ENCODE peak calls at places on chromosomes 12 and 14, in eight cellular contexts. L, Q, J, E, P, S, X and C are unnamed samples.

GRCh38 chr14:103227076-103227475 is 103.8 kb downstream of the TNFAIP2 start:
- DNase-seq in P (no peak), L (no peak), X (no peak), E (no peak), J (no peak), S (no peak), Q (no peak), C (no peak)

GRCh38 chr12:119613319-119613936 is 19.9 kb downstream of the TMEM233 start:
- DNase-seq in E (no peak), Q (no peak), X (no peak), S (no peak), P (no peak), J (no peak), L (no peak), C (no peak)

GRCh38 chr14:61552196-61552595 is 143.1 kb upstream of the HIF1A start:
- DNase-seq in L (no peak), P (no peak), E (no peak), J (no peak), Q (no peak), S (no peak), X (no peak), C (no peak)

GRCh38 chr12:108174641-108175040 is 45.6 kb downstream of the WSCD2 start:
- DNase-seq in J (no peak), L (no peak), S (no peak), Q (no peak), P (no peak), E (no peak), X (no peak), C (no peak)

GRCh38 chr12:114529956-114530355 is 124.0 kb upstream of the TBX5 start:
- DNase-seq in P (no peak), S (no peak), X (no peak), J (no peak), L (no peak), E (no peak), Q (no peak), C (no peak)

GRCh38 chr12:43737646-43738045 is 20.9 kb downstream of the PUS7L start:
- DNase-seq in L (no peak), X (no peak), P (no peak), S (no peak), J (no peak), Q (no peak), E (no peak), C (no peak)

GRCh38 chr14:50859296-50859624 is 12.6 kb upstream of the ABHD12B start:
- DNase-seq in S (no peak), P (no peak), J (no peak), L (no peak), E (no peak), Q (no peak), X (no peak), C (no peak)

GRCh38 chr14:55316528-55316927 is 45.3 kb downstream of the FBXO34 start:
- DNase-seq in X (no peak), P (no peak), E (no peak), S (no peak), L (no peak), Q (no peak), J (peak), C (no peak)

GRCh38 chr14:85536835-85537195 is 6.9 kb downstream of the FLRT2 start:
- DNase-seq in J (no peak), Q (no peak), P (no peak), L (no peak), S (no peak), E (no peak), X (no peak), C (no peak)

GRCh38 chr12:103560604-103561101 is 26.4 kb upstream of the STAB2 start:
- DNase-seq in X (no peak), P (no peak), J (no peak), Q (no peak), S (no peak), L (no peak), E (no peak), C (no peak)

GRCh38 chr14:39218171-39218769 is 15.4 kb upstream of the MIA2 start:
- DNase-seq in Q (no peak), J (no peak), X (no peak), S (no peak), E (no peak), P (no peak), L (no peak), C (no peak)

GRCh38 chr14:36227802-36228201 is 51.3 kb upstream of the PTCSC3 start:
- DNase-seq in J (no peak), S (no peak), P (no peak), Q (no peak), E (no peak), X (no peak), L (no peak), C (no peak)

GRCh38 chr12:67710582-67710981 is 62.0 kb downstream of the DYRK2 start:
- DNase-seq in P (no peak), S (peak), L (no peak), E (no peak), Q (peak), X (no peak), J (peak), C (no peak)

GRCh38 chr12:105084251-105085250 is at the start of gene ALDH1L2:
- DNase-seq in E (peak), S (peak), X (peak), J (peak), P (peak), L (peak), Q (peak), C (peak)

GRCh38 chr12:98156697-98157096 is 358.7 kb upstream of the TMPO start:
- DNase-seq in X (no peak), J (no peak), Q (no peak), S (no peak), P (no peak), E (no peak), L (no peak), C (no peak)

GRCh38 chr14:91184559-91184958 is 59.9 kb downstream of the GPR68 start:
- DNase-seq in L (no peak), S (no peak), X (no peak), J (no peak), P (no peak), Q (no peak), E (no peak), C (no peak)

GRCh38 chr14:50937325-50937724 is 7.0 kb downstream of the PYGL start:
- DNase-seq in L (no peak), X (no peak), J (no peak), Q (no peak), P (no peak), S (no peak), E (no peak), C (no peak)

GRCh38 chr14:24127673-24128072 is 2.8 kb upstream of the FITM1 start:
- DNase-seq in E (no peak), Q (no peak), J (no peak), L (no peak), S (no peak), P (no peak), X (no peak), C (no peak)

GRCh38 chr12:114744696-114745095 is 60.7 kb upstream of the TBX3 start:
- DNase-seq in E (no peak), J (peak), P (no peak), S (no peak), X (no peak), L (no peak), Q (no peak), C (no peak)

GRCh38 chr12:108374596-108375320 is 35.6 kb upstream of the CMKLR1 start:
- DNase-seq in E (no peak), S (no peak), P (no peak), X (no peak), Q (peak), J (no peak), L (no peak), C (no peak)

GRCh38 chr12:113647048-113647447 is 175.4 kb upstream of the LHX5 start:
- DNase-seq in Q (peak), P (no peak), S (no peak), J (no peak), L (peak), E (peak), X (peak), C (peak)

GRCh38 chr12:1518763-1519516 is 75.4 kb downstream of the FBXL14 start:
- DNase-seq in E (no peak), J (peak), L (no peak), P (no peak), S (no peak), Q (no peak), X (no peak), C (no peak)

GRCh38 chr12:15209782-15210181 is 11.4 kb downstream of the RERG start:
- DNase-seq in X (no peak), P (no peak), S (no peak), Q (no peak), L (no peak), J (no peak), E (no peak), C (no peak)

GRCh38 chr14:90332271-90332584 is 487 bp upstream of the NRDE2 start:
- DNase-seq in Q (no peak), P (no peak), S (no peak), J (no peak), L (no peak), X (no peak), E (no peak), C (no peak)

GRCh38 chr14:21121106-21121505 is 20.2 kb downstream of the TMEM253 start:
- DNase-seq in E (no peak), J (no peak), S (no peak), P (no peak), Q (no peak), X (no peak), L (no peak), C (no peak)

GRCh38 chr12:82880442-82880901 is 193.8 kb downstream of the TMTC2 start:
- DNase-seq in Q (no peak), J (no peak), X (no peak), E (no peak), P (no peak), S (no peak), L (no peak), C (no peak)

GRCh38 chr12:131203666-131204415 is 250.1 kb downstream of the ADGRD1 start:
- DNase-seq in P (no peak), X (no peak), S (peak), Q (no peak), J (no peak), L (no peak), E (no peak), C (no peak)

GRCh38 chr12:127558363-127558762 is 708.6 kb upstream of the TMEM132C start:
- DNase-seq in L (no peak), P (no peak), J (no peak), E (no peak), Q (no peak), X (no peak), S (no peak), C (no peak)

GRCh38 chr12:67764946-67765619 is 116.5 kb downstream of the DYRK2 start:
- DNase-seq in S (no peak), Q (no peak), X (no peak), P (no peak), J (no peak), L (no peak), E (no peak), C (no peak)

GRCh38 chr12:14185441-14186192 is 179.9 kb upstream of the ATF7IP start:
- DNase-seq in Q (peak), S (peak), X (peak), P (no peak), E (peak), L (peak), J (no peak), C (peak)

GRCh38 chr14:101525646-101526527 is 35.4 kb upstream of the DIO3 start:
- DNase-seq in X (no peak), S (no peak), P (no peak), J (no peak), Q (no peak), L (no peak), E (no peak), C (no peak)

GRCh38 chr12:55957106-55957859 is 8.6 kb downstream of the PMEL start:
- DNase-seq in X (no peak), E (no peak), Q (no peak), L (no peak), S (no peak), P (no peak), J (peak), C (no peak)

GRCh38 chr12:28313631-28314030 is 123.4 kb downstream of the CCDC91 start:
- DNase-seq in L (no peak), E (no peak), Q (no peak), P (no peak), X (no peak), S (no peak), J (no peak), C (no peak)

GRCh38 chr14:93305708-93306418 is 27.0 kb downstream of the BTBD7 start:
- DNase-seq in P (no peak), X (no peak), J (no peak), E (no peak), L (no peak), S (no peak), Q (no peak), C (no peak)

GRCh38 chr14:24367506-24368214 is at the start of gene NFATC4:
- DNase-seq in J (peak), L (peak), P (peak), X (peak), E (peak), Q (no peak), S (peak), C (peak)

GRCh38 chr12:120971299-120972180 is 6.8 kb upstream of the HNF1A start:
- DNase-seq in P (no peak), E (no peak), J (peak), L (peak), S (peak), Q (peak), X (no peak), C (no peak)

GRCh38 chr12:55736780-55737580 is 5.9 kb upstream of the GDF11 start:
- DNase-seq in P (no peak), S (peak), E (peak), J (peak), Q (peak), X (peak), L (peak), C (peak)

GRCh38 chr14:71734076-71734475 is 198.2 kb upstream of the RGS6 start:
- DNase-seq in E (no peak), P (no peak), J (no peak), X (no peak), S (no peak), L (no peak), Q (no peak), C (no peak)

GRCh38 chr12:7042847-7043246 is 17.7 kb upstream of the C1S start:
- DNase-seq in P (no peak), J (no peak), Q (no peak), L (peak), S (no peak), E (no peak), X (no peak), C (no peak)
- TF ChIP-seq CTCF in P (peak), J (peak), Q (peak), L (peak), S (peak), E (no peak), X (no peak), C (peak)

GRCh38 chr12:79435742-79436141 is 255.0 kb downstream of the PAWR start:
- DNase-seq in J (no peak), S (no peak), L (no peak), X (no peak), Q (no peak), E (no peak), P (no peak), C (no peak)
- TF ChIP-seq CTCF in J (no peak), S (no peak), L (no peak), X (no peak), Q (no peak), E (no peak), P (no peak), C (no peak)

GRCh38 chr14:75342762-75343599 is 64.4 kb downstream of the FOS start:
- DNase-seq in X (no peak), Q (peak), P (no peak), S (peak), L (no peak), E (no peak), J (no peak), C (no peak)

GRCh38 chr14:75340921-75341320 is 62.3 kb downstream of the FOS start:
- DNase-seq in L (no peak), J (no peak), S (no peak), Q (peak), X (no peak), P (no peak), E (no peak), C (no peak)

GRCh38 chr14:75341639-75342038 is 63.0 kb downstream of the FOS start:
- DNase-seq in S (no peak), L (no peak), P (no peak), E (no peak), Q (no peak), X (no peak), J (no peak), C (no peak)

GRCh38 chr14:75343914-75344313 is 65.3 kb downstream of the FOS start:
- DNase-seq in J (no peak), Q (no peak), S (no peak), P (no peak), E (no peak), X (no peak), L (no peak), C (no peak)

DNA sequence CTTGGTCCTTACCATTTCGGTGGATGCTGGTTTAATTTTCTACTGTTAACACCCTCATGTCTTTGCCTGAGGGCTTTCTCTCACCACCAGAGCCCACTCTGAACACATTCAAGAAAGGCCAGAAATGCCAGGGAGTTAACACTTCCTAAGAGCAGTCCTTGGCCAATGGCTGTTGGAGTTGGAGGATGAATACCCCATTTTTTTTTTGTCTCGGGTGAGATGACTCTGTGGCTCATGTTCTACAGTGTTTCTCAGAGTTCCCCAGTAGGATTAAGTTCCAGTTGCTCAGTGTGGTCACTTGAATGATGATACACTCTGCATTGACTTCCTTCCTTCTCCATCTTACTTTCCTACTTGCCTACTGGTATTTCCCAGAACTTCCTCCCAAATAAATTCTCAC is 65.8 kb downstream of the FOS start:
- DNase-seq in S (no peak), P (no peak), L (no peak), E (no peak), Q (no peak), J (no peak), X (no peak), C (no peak)
- TF ChIP-seq CTCF in S (no peak), P (no peak), L (no peak), E (no peak), Q (no peak), J (no peak), X (no peak), C (no peak)

DNA sequence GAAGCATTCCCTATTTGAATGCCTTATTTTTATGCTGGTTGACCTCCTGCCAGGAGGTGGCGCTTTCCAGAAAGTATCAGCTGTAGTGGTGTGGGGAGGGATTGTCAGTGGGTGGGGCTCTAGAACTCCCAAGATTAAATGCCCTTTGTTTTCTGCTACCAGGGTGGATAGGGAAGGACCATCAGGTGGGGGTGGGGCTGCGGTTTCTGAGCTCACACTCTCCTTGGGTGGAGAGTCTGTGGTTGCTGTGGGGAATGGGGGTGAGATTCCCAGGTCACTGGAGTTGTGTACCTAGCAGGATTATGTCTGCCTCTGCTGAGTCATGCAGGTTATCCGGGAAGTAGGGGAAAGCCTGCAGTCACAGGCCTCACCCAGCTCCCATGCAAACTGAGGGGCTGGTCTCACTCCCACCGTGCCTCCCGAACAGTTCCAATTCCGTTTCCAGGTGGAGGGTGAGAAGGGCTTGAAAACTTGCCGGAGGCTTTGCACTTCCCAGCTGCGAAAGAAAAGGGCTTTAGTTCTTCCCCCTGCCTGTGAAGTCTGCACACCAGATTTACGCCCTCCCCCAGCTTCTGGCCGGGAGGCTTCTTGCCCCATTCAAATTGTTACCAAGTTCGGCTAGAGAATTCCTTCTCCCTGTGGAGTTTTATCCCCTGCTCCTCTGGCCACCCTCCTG is 68.4 kb downstream of the ALG10B start:
- DNase-seq in E (peak), S (no peak), P (no peak), X (peak), L (peak), J (no peak), Q (no peak), C (peak)
- TF ChIP-seq CTCF in E (no peak), S (no peak), P (peak), X (no peak), L (peak), J (no peak), Q (no peak), C (peak)

DNA sequence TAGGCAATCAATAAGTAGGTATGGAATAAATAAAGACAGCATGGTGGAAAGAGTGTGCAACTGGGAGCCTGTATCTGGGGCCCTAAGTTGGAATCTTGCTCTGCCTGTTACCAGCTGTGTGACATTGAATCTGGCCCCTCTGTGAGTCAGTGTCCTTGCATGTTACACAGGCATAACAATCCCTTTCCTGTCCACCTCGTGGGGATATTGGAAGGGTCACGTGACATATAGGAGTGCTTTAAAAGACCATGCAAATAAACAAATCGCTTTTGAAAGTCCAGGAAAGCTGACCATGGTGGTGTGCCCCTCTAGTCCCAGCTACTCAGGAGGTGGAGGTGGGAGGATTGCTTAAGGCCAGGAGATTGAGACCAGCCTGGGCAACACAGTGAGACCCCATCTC is 51.1 kb upstream of the VRK1 start:
- DNase-seq in X (no peak), Q (no peak), L (no peak), J (no peak), E (no peak), P (no peak), S (no peak), C (no peak)
- TF ChIP-seq CTCF in X (no peak), Q (no peak), L (no peak), J (no peak), E (no peak), P (no peak), S (no peak), C (no peak)

GRCh38 chr12:96094201-96094600 is 58.8 kb upstream of the LTA4H start:
- DNase-seq in E (peak), S (no peak), L (peak), P (no peak), J (no peak), X (no peak), Q (no peak), C (peak)

GRCh38 chr12:96093543-96094196 is 58.3 kb upstream of the LTA4H start:
- DNase-seq in S (no peak), X (no peak), L (no peak), J (no peak), P (no peak), Q (no peak), E (no peak), C (no peak)

DNA sequence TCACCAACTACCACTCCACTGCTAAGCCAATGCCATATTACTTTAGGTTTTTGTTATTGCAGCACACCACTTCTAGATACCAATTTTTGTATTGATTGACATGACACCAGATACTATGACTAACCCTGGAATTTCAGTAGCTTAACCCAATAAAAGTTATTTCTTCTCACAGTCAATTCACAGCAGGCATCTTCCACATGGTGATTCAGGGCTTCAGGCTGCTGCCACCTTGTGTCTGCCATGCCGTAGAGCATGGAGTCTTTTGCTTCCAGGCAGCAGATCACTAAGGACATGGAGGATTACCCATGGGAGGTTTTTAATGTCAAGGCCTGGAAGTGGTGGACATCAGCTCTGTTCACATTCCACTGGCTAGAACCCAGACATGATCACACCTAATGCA is 56.4 kb upstream of the LTA4H start:
- DNase-seq in S (no peak), L (peak), X (no peak), Q (no peak), P (no peak), E (peak), J (no peak), C (no peak)
- TF ChIP-seq CTCF in S (no peak), L (peak), X (no peak), Q (no peak), P (no peak), E (no peak), J (no peak), C (no peak)

GRCh38 chr12:100020370-100020769 is 35.6 kb upstream of the ANKS1B start:
- DNase-seq in X (no peak), J (no peak), L (peak), E (no peak), P (no peak), S (no peak), Q (no peak), C (no peak)
- TF ChIP-seq CTCF in X (no peak), J (no peak), L (no peak), E (no peak), P (no peak), S (no peak), Q (no peak), C (no peak)